ENCODE peak calls at places on chromosomes 11 and 22, in ten cellular contexts. S is left colon; Q is RWPE1; B is stimulated activated CD4-positive, alpha-beta T cell treated with anti-CD3 and anti-CD28 coated beads, Interleukin-1b, Interleukin-23, amount 100 ng/mL, for 24 hours; I is Kasumi-1; P is MCF 10A; O is COR-L47; L is ovary; N is AG08395; A is stimulated activated naive CD4-positive, alpha-beta T cell. V is an unnamed sample.

GRCh38 chr22:20039683-20040325 is 18.9 kb downstream of the TANGO2 start:
- DNase-seq in S (no peak), Q (no peak), B (no peak), I (no peak), P (no peak), O (peak), L (no peak), N (no peak), A (no peak), V (no peak)

GRCh38 chr11:67347964-67348749 is 5.2 kb downstream of the POLD4 start:
- DNase-seq in S (no peak), Q (no peak), B (no peak), I (no peak), P (no peak), O (no peak), L (no peak), N (no peak), A (no peak), V (no peak)

GRCh38 chr11:96306933-96307747 is 35.9 kb downstream of the MAML2 start:
- DNase-seq in S (peak), Q (peak), B (no peak), I (no peak), P (peak), O (peak), L (peak), N (peak), A (no peak), V (no peak)

GRCh38 chr11:31725176-31725575 is 85.9 kb downstream of the PAX6 start:
- DNase-seq in S (no peak), Q (no peak), B (no peak), I (no peak), P (no peak), O (no peak), L (no peak), N (peak), A (no peak), V (no peak)

GRCh38 chr11:60763692-60764369 is 7.2 kb downstream of the MS4A15 start:
- DNase-seq in S (no peak), Q (no peak), B (no peak), I (no peak), P (no peak), O (no peak), L (no peak), N (no peak), A (no peak), V (no peak)

GRCh38 chr11:63961608-63962412 is 12.6 kb upstream of the COX8A start:
- DNase-seq in S (no peak), Q (peak), B (no peak), I (no peak), P (no peak), O (peak), L (no peak), N (peak), A (no peak), V (no peak)

GRCh38 chr22:27975381-27976013 is 56.4 kb upstream of the PITPNB start:
- DNase-seq in S (no peak), Q (no peak), B (no peak), I (no peak), P (peak), O (no peak), L (no peak), N (peak), A (no peak), V (no peak)

GRCh38 chr11:45272701-45273100 is 13.4 kb downstream of the SYT13 start:
- DNase-seq in S (no peak), Q (no peak), B (no peak), I (no peak), P (peak), O (peak), L (no peak), N (no peak), A (no peak), V (no peak)

GRCh38 chr11:73182824-73183321 is 35.2 kb upstream of the P2RY2 start:
- DNase-seq in S (peak), Q (no peak), B (no peak), I (no peak), P (no peak), O (no peak), L (peak), N (no peak), A (no peak), V (no peak)

GRCh38 chr22:20192293-20192971 is 41.6 kb upstream of the CCDC188 start:
- DNase-seq in S (no peak), Q (no peak), B (no peak), I (no peak), P (no peak), O (no peak), L (no peak), N (no peak), A (no peak), V (no peak)

GRCh38 chr11:36711104-36711825 is 113.2 kb upstream of the RAG2 start:
- DNase-seq in S (no peak), Q (no peak), B (no peak), I (no peak), P (peak), O (no peak), L (no peak), N (no peak), A (no peak), V (no peak)

GRCh38 chr11:111379500-111380136 is 543 bp upstream of the POU2AF1 start:
- DNase-seq in S (no peak), Q (no peak), B (no peak), I (no peak), P (no peak), O (no peak), L (no peak), N (no peak), A (no peak), V (no peak)

GRCh38 chr11:61091373-61092279 is 10.7 kb upstream of the CD5 start:
- DNase-seq in S (no peak), Q (peak), B (no peak), I (no peak), P (peak), O (no peak), L (no peak), N (peak), A (no peak), V (no peak)

GRCh38 chr11:46972821-46973220 is 36.3 kb downstream of the CSTPP1 start:
- DNase-seq in S (no peak), Q (no peak), B (no peak), I (no peak), P (no peak), O (no peak), L (no peak), N (no peak), A (no peak), V (no peak)

GRCh38 chr11:40393511-40393910 is 1065.9 kb downstream of the LRRC4C start:
- DNase-seq in S (no peak), Q (no peak), B (no peak), I (no peak), P (no peak), O (no peak), L (no peak), N (no peak), A (no peak), V (no peak)

GRCh38 chr11:93187290-93187689 is 10.5 kb downstream of the SLC36A4 start:
- DNase-seq in S (no peak), Q (no peak), B (no peak), I (no peak), P (no peak), O (no peak), L (no peak), N (no peak), A (no peak), V (no peak)

V was measured in stimulated activated CD8-positive, alpha-beta memory T cell treated with anti-CD3 and anti-CD28 coated beads, Interleukin-2, amount 100 ng/mL, for 1 hour.